ENCODE peak calls at places on chromosomes 13 and 19, in seven cellular contexts. A, N, T, C, Z, F and H are unnamed samples.

GRCh38 chr19:3801412-3802096 is 15.4 kb upstream of the MATK start:
- DNase-seq in F (no peak), N (no peak), C (no peak), Z (no peak), T (no peak), A (no peak), H (no peak)

GRCh38 chr13:45225370-45225769 is 24.5 kb upstream of the KCTD4 start:
- DNase-seq in N (no peak), T (peak), F (no peak), C (no peak), Z (no peak), A (no peak), H (no peak)

GRCh38 chr19:41940443-41941409 is 12.5 kb upstream of the ERFL start:
- DNase-seq in F (no peak), T (no peak), N (peak), Z (no peak), C (no peak), A (no peak), H (no peak)

GRCh38 chr19:6127716-6128335 is 7.6 kb upstream of the ACSBG2 start:
- DNase-seq in N (no peak), Z (no peak), T (no peak), C (no peak), A (no peak), F (no peak), H (no peak)

GRCh38 chr13:21074601-21075302 is 13.4 kb upstream of the LATS2 start:
- DNase-seq in N (peak), F (no peak), Z (no peak), A (no peak), T (peak), C (no peak), H (no peak)

GRCh38 chr13:76812206-76812882 is 73.9 kb downstream of the KCTD12 start:
- DNase-seq in N (peak), F (peak), C (no peak), A (no peak), Z (no peak), T (no peak), H (no peak)

GRCh38 chr13:68066879-68067513 is 836.9 kb upstream of the PCDH9 start:
- DNase-seq in Z (no peak), A (no peak), N (no peak), C (no peak), T (no peak), F (no peak), H (no peak)

GRCh38 chr19:50974702-50975555 is 5.5 kb upstream of the KLK6 start:
- DNase-seq in A (no peak), Z (no peak), C (no peak), T (no peak), N (no peak), F (no peak), H (no peak)

GRCh38 chr19:50551713-50552187 is 16.5 kb downstream of the LRRC4B start:
- DNase-seq in A (no peak), F (no peak), N (no peak), T (no peak), C (no peak), Z (no peak), H (no peak)